ENCODE peak calls at places on chromosome 1, in nine cellular contexts. E is neural progenitor cell, S is RWPE2, R is cardiac fibroblast, A is GM10248, Q is PC-9, L is AG09319, X is spleen, F is fibroblast of mammary gland. G is an unnamed sample.

GRCh38 chr1:54549181-54549924 is 1.3 kb downstream of the ACOT11 start:
- DNase-seq in E (no peak), Q (no peak), R (no peak), S (no peak), L (no peak), X (no peak), A (no peak), F (no peak), G (no peak)

GRCh38 chr1:199687321-199687720 is 340.2 kb upstream of the NR5A2 start:
- DNase-seq in Q (no peak), R (no peak), F (peak), A (no peak), E (no peak), S (no peak), L (no peak), X (no peak), G (no peak)

GRCh38 chr1:72915581-72915980 is 633.2 kb upstream of the NEGR1 start:
- DNase-seq in X (no peak), R (no peak), S (no peak), F (no peak), L (no peak), A (no peak), Q (no peak), E (peak), G (no peak)

GRCh38 chr1:77539510-77540142 is 142.8 kb downstream of the ZZZ3 start:
- DNase-seq in E (peak), F (peak), S (peak), Q (peak), X (no peak), L (peak), R (peak), A (no peak), G (no peak)

GRCh38 chr1:53686371-53687267 is 52.3 kb downstream of the GLIS1 start:
- DNase-seq in E (no peak), L (no peak), Q (no peak), R (peak), A (no peak), S (no peak), X (no peak), F (no peak), G (no peak)

GRCh38 chr1:173064011-173064410 is 13.3 kb upstream of the TNFSF18 start:
- DNase-seq in E (no peak), R (no peak), X (no peak), L (no peak), Q (no peak), A (no peak), S (no peak), F (peak), G (no peak)

GRCh38 chr1:43935711-43936427 is 2.3 kb downstream of the ARTN start:
- DNase-seq in A (no peak), X (no peak), R (no peak), Q (no peak), L (no peak), S (peak), E (no peak), F (no peak), G (no peak)

GRCh38 chr1:232684331-232685105 is 54.6 kb upstream of the SIPA1L2 start:
- DNase-seq in Q (no peak), A (no peak), E (no peak), F (peak), X (no peak), L (no peak), S (no peak), R (no peak), G (no peak)

GRCh38 chr1:113905435-113905861 is 322 bp downstream of the DCLRE1B start:
- DNase-seq in E (peak), F (no peak), R (no peak), A (peak), X (peak), L (no peak), Q (peak), S (no peak), G (no peak)

GRCh38 chr1:108657701-108658100 is 3.2 kb downstream of the HENMT1 start:
- DNase-seq in A (no peak), S (no peak), L (no peak), R (no peak), Q (no peak), F (peak), X (no peak), E (no peak), G (no peak)

DNA sequence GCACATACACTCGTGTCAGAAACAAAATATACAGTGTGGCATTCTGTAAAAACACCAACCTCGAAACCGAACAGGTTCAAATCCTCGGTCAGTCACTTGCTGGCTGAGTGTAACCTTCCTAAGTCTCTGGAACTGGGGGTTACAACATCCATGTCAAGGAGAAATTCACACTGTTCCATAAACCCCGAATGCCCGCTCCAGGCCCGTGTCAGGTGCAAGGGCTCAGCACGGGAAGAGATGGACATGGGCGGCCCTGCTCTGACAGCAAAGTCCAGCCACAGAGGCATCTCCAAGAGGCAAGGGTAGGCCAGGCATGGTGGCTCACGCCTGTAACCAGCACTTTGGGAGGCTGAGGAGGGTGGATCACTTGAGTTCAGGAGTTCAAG is 79.5 kb downstream of the SLC66A1 start:
- DNase-seq in L (no peak), Q (no peak), F (no peak), E (no peak), X (peak), R (no peak), S (no peak), A (no peak), G (no peak)
- TF ChIP-seq CTCF in L (no peak), Q (peak), F (no peak), E (no peak), X (no peak), R (no peak), S (peak), A (no peak), G (peak)

GRCh38 chr1:234851450-234852438 is 241.8 kb upstream of the IRF2BP2 start:
- DNase-seq in R (peak), E (no peak), X (no peak), S (no peak), A (peak), L (no peak), Q (no peak), F (peak), G (no peak)

GRCh38 chr1:234852659-234853058 is 242.7 kb upstream of the IRF2BP2 start:
- DNase-seq in A (no peak), R (no peak), X (no peak), E (no peak), F (no peak), S (no peak), L (no peak), Q (no peak), G (no peak)

GRCh38 chr1:234849824-234850223 is 239.8 kb upstream of the IRF2BP2 start:
- DNase-seq in E (no peak), L (no peak), F (no peak), S (no peak), Q (no peak), R (no peak), A (no peak), X (no peak), G (no peak)

GRCh38 chr1:234845836-234846235 is 235.9 kb upstream of the IRF2BP2 start:
- DNase-seq in E (no peak), A (no peak), F (no peak), R (no peak), Q (peak), S (no peak), L (no peak), X (no peak), G (no peak)

GRCh38 chr1:234848972-234849641 is 239.1 kb upstream of the IRF2BP2 start:
- DNase-seq in R (peak), A (no peak), L (no peak), S (no peak), X (no peak), Q (no peak), E (no peak), F (peak), G (no peak)
- TF ChIP-seq CTCF in R (no peak), A (no peak), L (no peak), S (no peak), X (no peak), Q (no peak), E (no peak), F (peak), G (peak)

GRCh38 chr1:155966135-155966534 is 12.2 kb downstream of the ARHGEF2 start:
- DNase-seq in S (no peak), A (no peak), X (no peak), L (no peak), F (no peak), Q (no peak), R (no peak), E (peak), G (no peak)
- TF ChIP-seq CTCF in S (no peak), A (no peak), X (no peak), L (no peak), F (peak), Q (no peak), R (peak), E (peak), G (peak)

GRCh38 chr1:29331731-29332130 is 95.4 kb downstream of the PTPRU start:
- DNase-seq in Q (no peak), L (no peak), F (no peak), E (no peak), X (peak), S (no peak), R (no peak), A (no peak), G (no peak)

GRCh38 chr1:29330856-29331255 is 94.5 kb downstream of the PTPRU start:
- DNase-seq in L (no peak), E (no peak), X (peak), S (no peak), A (no peak), F (no peak), Q (no peak), R (no peak), G (no peak)

GRCh38 chr1:29333008-29333407 is 96.7 kb downstream of the PTPRU start:
- DNase-seq in S (no peak), E (no peak), L (no peak), Q (no peak), X (no peak), F (no peak), A (no peak), R (no peak), G (no peak)

GRCh38 chr1:29331309-29331708 is 95.0 kb downstream of the PTPRU start:
- DNase-seq in Q (no peak), F (no peak), A (no peak), S (no peak), L (no peak), X (no peak), R (no peak), E (no peak), G (no peak)

DNA sequence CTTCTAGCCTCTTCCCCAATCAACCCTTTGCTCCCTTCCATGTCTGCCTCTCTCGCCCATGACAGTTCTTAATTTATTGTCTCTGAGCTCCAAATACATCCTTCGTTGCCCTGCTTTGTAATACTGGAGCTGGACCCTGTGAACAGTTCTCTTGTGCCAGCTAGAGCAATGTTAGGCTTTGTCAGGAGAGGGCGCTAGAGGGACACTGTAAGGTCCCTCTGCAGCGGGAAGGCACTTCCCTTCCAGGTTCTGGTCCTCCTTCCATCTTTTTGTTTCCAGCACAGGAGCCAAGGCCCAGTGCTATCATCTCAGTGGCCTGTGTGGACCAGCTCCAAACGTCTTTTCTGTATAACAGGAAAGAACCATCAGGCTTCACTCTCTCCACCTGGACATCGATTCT is 95.9 kb downstream of the PTPRU start:
- DNase-seq in E (peak), L (no peak), X (peak), A (no peak), R (peak), Q (no peak), S (no peak), F (peak), G (no peak)
- TF ChIP-seq CTCF in E (peak), L (peak), X (no peak), A (peak), R (peak), Q (peak), S (no peak), F (peak), G (peak)